ENCODE peak calls at places on chromosomes 6 and 20, in four cellular contexts. M, Z, Q and X are unnamed samples.

GRCh38 chr6:78533426-78533825 is 333.9 kb upstream of the IRAK1BP1 start:
- DNase-seq in Z (no peak), M (no peak), Q (no peak), X (no peak)

GRCh38 chr6:17574871-17575560 is 25.1 kb upstream of the FAM8A1 start:
- DNase-seq in Z (no peak), Q (no peak), M (no peak), X (peak)

GRCh38 chr6:150343434-150343833 is 25.4 kb upstream of the IYD start:
- DNase-seq in Z (no peak), M (no peak), Q (no peak), X (peak)

GRCh38 chr20:57717797-57718196 is 8.0 kb upstream of the PMEPA1 start:
- DNase-seq in M (no peak), Q (no peak), Z (no peak), X (no peak)

GRCh38 chr6:35304299-35304698 is 6.7 kb downstream of the DEF6 start:
- DNase-seq in M (no peak), Z (no peak), Q (no peak), X (no peak)

GRCh38 chr6:87944541-87944954 is 103.1 kb upstream of the SPACA1 start:
- DNase-seq in M (peak), Q (peak), Z (no peak), X (peak)

GRCh38 chr20:33443006-33443511 is 504 bp downstream of the SNTA1 start:
- DNase-seq in Q (peak), M (peak), Z (no peak), X (no peak)

GRCh38 chr20:2805682-2806350 is 5.4 kb upstream of the CPXM1 start:
- DNase-seq in Q (no peak), M (no peak), Z (no peak), X (peak)

GRCh38 chr6:26202201-26202611 is 115.0 kb downstream of the HFE start:
- DNase-seq in M (no peak), Q (peak), Z (no peak), X (no peak)

GRCh38 chr6:3026811-3027626 is 27.3 kb downstream of the NQO2 start:
- DNase-seq in M (no peak), Z (no peak), Q (peak), X (peak)

GRCh38 chr20:58219342-58219700 is 9.1 kb downstream of the ANKRD60 start:
- DNase-seq in Q (no peak), M (no peak), Z (no peak), X (peak)

GRCh38 chr6:105992315-105992961 is 93.7 kb upstream of the PRDM1 start:
- DNase-seq in Z (peak), M (peak), Q (peak), X (peak)

GRCh38 chr6:12354499-12354898 is 64.3 kb downstream of the EDN1 start:
- DNase-seq in Q (peak), M (no peak), Z (no peak), X (peak)

GRCh38 chr6:109314313-109314712 is 68.0 kb downstream of the CD164 start:
- DNase-seq in Q (no peak), Z (no peak), M (no peak), X (no peak)

GRCh38 chr6:43935921-43936320 is 165.9 kb downstream of the VEGFA start:
- DNase-seq in M (no peak), Z (no peak), Q (no peak), X (no peak)

GRCh38 chr6:167099707-167100106 is 23.2 kb upstream of the CCR6 start:
- DNase-seq in M (no peak), Q (no peak), Z (no peak), X (no peak)

GRCh38 chr6:116008470-116009229 is 52.0 kb downstream of the FRK start:
- DNase-seq in Z (no peak), M (no peak), Q (peak), X (peak)

GRCh38 chr6:39003072-39003471 is 45.5 kb upstream of the GLP1R start:
- DNase-seq in Z (peak), Q (no peak), M (no peak), X (no peak)

GRCh38 chr6:35737413-35738211 is 780 bp downstream of the ARMC12 start:
- DNase-seq in M (no peak), Z (no peak), Q (peak), X (peak)

GRCh38 chr6:131001113-131001776 is 61.8 kb downstream of the EPB41L2 start:
- DNase-seq in Q (no peak), M (no peak), Z (no peak), X (no peak)
- H3K4me3 ChIP-seq in Q (no peak), M (no peak), Z (no peak), X (no peak)

GRCh38 chr20:35739294-35740163 is 2.5 kb downstream of the RBM39 start:
- DNase-seq in Z (no peak), Q (peak), M (no peak), X (peak)
- H3K4me3 ChIP-seq in Z (peak), Q (peak), M (peak), X (peak)

DNA sequence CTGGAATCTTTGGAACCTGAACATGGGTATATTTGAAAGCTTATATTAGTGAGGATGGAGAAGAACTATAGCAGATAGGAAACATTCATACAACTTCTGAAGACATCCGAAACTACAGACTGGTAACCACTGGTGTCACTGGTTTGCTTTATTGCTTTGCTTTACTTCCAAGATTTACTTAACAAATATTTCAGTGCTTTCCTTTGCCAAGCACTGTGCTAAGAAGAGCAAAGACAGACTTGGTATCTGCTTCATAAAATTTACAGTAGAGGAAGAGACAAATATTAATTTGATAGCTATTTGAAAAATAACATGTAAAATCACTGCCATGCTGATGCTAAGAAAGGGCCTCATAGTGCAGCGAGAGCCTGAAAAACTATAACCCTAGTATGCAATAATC is 1.8 kb downstream of the TPD52L1 start:
- DNase-seq in Q (no peak), M (no peak), Z (no peak), X (no peak)
- H3K4me3 ChIP-seq in Q (no peak), M (no peak), Z (no peak), X (no peak)

GRCh38 chr6:159074866-159075265 is 30.1 kb upstream of the TAGAP start:
- DNase-seq in Q (no peak), M (no peak), Z (no peak), X (no peak)

GRCh38 chr6:159077123-159077522 is 32.3 kb upstream of the TAGAP start:
- DNase-seq in Z (no peak), Q (no peak), M (peak), X (no peak)

GRCh38 chr6:159075506-159076100 is 30.8 kb upstream of the TAGAP start:
- DNase-seq in Z (no peak), M (no peak), Q (no peak), X (peak)

GRCh38 chr6:159071843-159072769 is 27.3 kb upstream of the TAGAP start:
- DNase-seq in Q (no peak), Z (no peak), M (no peak), X (no peak)

GRCh38 chr6:159074120-159074684 is 29.4 kb upstream of the TAGAP start:
- DNase-seq in M (no peak), Q (peak), Z (peak), X (peak)
- H3K4me3 ChIP-seq in M (no peak), Q (peak), Z (peak), X (peak)

GRCh38 chr20:26205350-26205749 is 508.7 kb upstream of the ZNF337 start:
- DNase-seq in Q (no peak), M (no peak), Z (no peak), X (no peak)

GRCh38 chr20:26207237-26207966 is 510.7 kb upstream of the ZNF337 start:
- DNase-seq in M (no peak), Z (no peak), Q (no peak), X (no peak)

GRCh38 chr20:26214991-26215390 is 518.3 kb upstream of the ZNF337 start:
- DNase-seq in M (no peak), Q (no peak), Z (no peak), X (no peak)

GRCh38 chr20:26208296-26209091 is 511.8 kb upstream of the ZNF337 start:
- DNase-seq in Q (no peak), Z (peak), M (no peak), X (no peak)

DNA sequence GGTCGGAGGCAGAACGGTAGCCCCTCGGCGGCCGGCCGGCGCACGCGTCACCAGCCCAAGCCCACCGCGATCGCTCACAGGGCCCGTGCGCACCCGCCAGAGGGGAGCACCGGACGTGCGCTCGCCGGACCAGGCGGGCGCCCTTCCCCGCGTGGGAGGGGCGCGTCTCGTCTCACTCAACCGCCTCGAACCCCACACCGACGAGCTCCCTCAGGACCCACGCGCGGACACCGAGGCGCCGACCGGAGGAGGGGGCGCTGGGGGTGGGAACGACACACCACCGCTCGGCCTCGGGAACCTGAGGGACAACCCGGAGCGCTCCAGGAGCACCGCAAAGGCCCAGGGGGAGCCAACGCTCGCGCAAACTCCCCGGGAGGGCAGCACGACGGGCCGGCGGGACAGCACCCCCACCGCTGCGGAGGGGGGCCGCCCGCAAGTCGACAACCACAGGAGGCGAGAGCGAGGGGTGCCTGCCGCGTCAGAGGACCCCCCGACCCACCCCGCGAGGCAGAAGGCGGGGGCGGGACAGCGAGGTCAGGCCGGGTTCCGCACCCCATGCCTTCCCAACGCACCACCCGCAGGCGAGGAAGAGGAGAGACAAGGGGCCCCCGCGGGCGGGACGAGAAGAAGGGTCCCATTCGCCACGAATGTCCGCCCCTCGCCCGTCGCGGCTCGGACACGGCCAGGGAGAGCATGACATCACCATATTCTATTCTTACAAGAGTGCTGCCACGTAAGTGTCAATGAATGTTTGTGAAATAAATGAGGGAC is 512.7 kb upstream of the ZNF337 start:
- DNase-seq in M (no peak), Z (peak), Q (no peak), X (no peak)
- H3K4me3 ChIP-seq in M (no peak), Z (no peak), Q (no peak), X (no peak)